ENCODE peak calls at places on chromosomes 5 and 9, in four cellular contexts. I is mesenchymal stem cell, P is kidney, R is stomach. K is an unnamed sample.

GRCh38 chr9:85741112-85741874 is 461 bp downstream of the AGTPBP1 start:
- DNase-seq in I (peak; percentile 65), R (peak; percentile 36), P (peak; percentile 89), K (peak; percentile 19)

GRCh38 chr9:121556580-121556979 is 56.9 kb upstream of the GGTA1 start:
- DNase-seq in R (peak; percentile 50), I (peak; percentile 95), P (no peak), K (peak; percentile 82)

GRCh38 chr5:149268928-149269557 is 2.6 kb upstream of the AFAP1L1 start:
- DNase-seq in I (peak; percentile 66), P (no peak), R (no peak), K (no peak)

GRCh38 chr9:95874303-95874988 is 1.0 kb upstream of the ERCC6L2 start:
- DNase-seq in R (no peak), P (no peak), I (no peak), K (no peak)

GRCh38 chr5:92599217-92599810 is 981.7 kb downstream of the NR2F1-AS1 start:
- DNase-seq in P (no peak), R (no peak), I (no peak), K (no peak)

GRCh38 chr9:68759981-68760673 is 55.1 kb downstream of the PIP5K1B start:
- DNase-seq in P (no peak), I (no peak), R (no peak), K (no peak)

GRCh38 chr9:77161966-77162365 is 15.4 kb upstream of the VPS13A start:
- DNase-seq in I (no peak), P (no peak), R (no peak), K (peak; percentile 28)

GRCh38 chr5:130836729-130837660 is 328.1 kb downstream of the HINT1 start:
- DNase-seq in P (no peak), R (no peak), I (peak; percentile 41), K (peak; percentile 20)

GRCh38 chr5:32020971-32021370 is 153.1 kb downstream of the GOLPH3 start:
- DNase-seq in R (no peak), I (no peak), P (no peak), K (no peak)

GRCh38 chr9:89448381-89448780 is 49.5 kb downstream of the SEMA4D start:
- DNase-seq in I (no peak), R (no peak), P (peak; percentile 51), K (no peak)

GRCh38 chr9:92293075-92293354 is 482 bp downstream of the IARS1 start:
- DNase-seq in I (no peak), P (no peak), R (no peak), K (no peak)

GRCh38 chr5:143442398-143442797 is 38.9 kb upstream of the NR3C1 start:
- DNase-seq in I (no peak), P (no peak), R (no peak), K (no peak)

DNA sequence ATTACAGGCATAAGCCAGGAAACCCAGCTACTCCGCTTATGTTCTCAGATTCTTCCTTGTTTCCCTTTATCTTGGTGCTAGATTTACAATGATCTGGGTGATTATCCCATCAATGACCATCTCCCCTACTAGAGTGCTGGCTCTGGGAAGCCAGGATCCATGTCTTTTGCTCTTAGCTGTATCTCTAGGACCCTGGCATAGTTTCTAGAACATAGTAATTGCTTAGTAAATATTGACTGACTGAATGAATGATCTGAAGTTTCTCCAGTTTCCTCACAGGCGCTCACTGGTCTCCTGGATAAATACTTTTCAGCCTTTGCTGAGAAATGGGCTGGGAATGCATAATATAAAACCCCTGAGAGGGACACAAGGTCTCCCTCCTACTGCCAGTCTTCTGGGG is 60.0 kb upstream of the KLF9 start:
- DNase-seq in I (no peak), P (no peak), R (no peak), K (no peak)
- H3K27ac ChIP-seq in I (no peak overlapping the region), P (peak overlapping the region; percentile 77), R (peak overlapping the region; percentile 83), K (no peak overlapping the region)

GRCh38 chr9:83572524-83572923 is 34.3 kb upstream of the FRMD3 start:
- DNase-seq in I (peak; percentile 51), P (no peak), R (no peak), K (no peak)
- H3K4me1 ChIP-seq in I (no peaks in the 10 kb centered on the region), P (no peaks in the 10 kb centered on the region), R (no peaks in the 10 kb centered on the region), K (no peaks in the 10 kb centered on the region)

GRCh38 chr5:78548216-78548615 is 100.4 kb downstream of the LHFPL2 start:
- DNase-seq in R (no peak), I (no peak), P (no peak), K (no peak)
- H3K27ac ChIP-seq in R (peak overlapping the region; percentile 83), I (no peak overlapping the region), P (peak overlapping the region; percentile 78), K (no peak overlapping the region)

GRCh38 chr5:138353550-138353893 is 1.0 kb downstream of the KDM3B start:
- DNase-seq in I (no peak), R (no peak), P (no peak), K (no peak)

GRCh38 chr5:138352071-138352721 is at the start of gene KDM3B:
- DNase-seq in R (peak; percentile 89), P (peak; percentile 93), I (peak; percentile 82), K (peak; percentile 69)

GRCh38 chr5:138354387-138354786 is 1.9 kb downstream of the KDM3B start:
- DNase-seq in R (no peak), I (no peak), P (no peak), K (no peak)

GRCh38 chr5:138352722-138353549 is 451 bp downstream of the KDM3B start:
- DNase-seq in I (peak; percentile 74), P (peak; percentile 91), R (peak; percentile 78), K (no peak)

GRCh38 chr5:138354926-138355378 is 2.5 kb downstream of the KDM3B start:
- DNase-seq in P (no peak), R (no peak), I (peak; percentile 78), K (peak; percentile 76)
- H3K4me1 ChIP-seq in P (no peaks in the 10 kb centered on the region), R (peaks cover 18% of the 10 kb centered on the region), I (peaks cover 1% of the 10 kb centered on the region), K (peaks cover 5% of the 10 kb centered on the region)

GRCh38 chr9:114084282-114085073 is 6.4 kb upstream of the AMBP start:
- DNase-seq in I (no peak), R (no peak), P (no peak), K (no peak)

GRCh38 chr9:114086009-114086408 is 7.9 kb upstream of the AMBP start:
- DNase-seq in P (peak; percentile 41), R (no peak), I (no peak), K (no peak)

GRCh38 chr9:114086607-114087006 is 8.5 kb upstream of the AMBP start:
- DNase-seq in I (no peak), R (no peak), P (peak; percentile 13), K (no peak)

GRCh38 chr9:114083693-114084092 is 5.6 kb upstream of the AMBP start:
- DNase-seq in P (no peak), I (no peak), R (no peak), K (no peak)

DNA sequence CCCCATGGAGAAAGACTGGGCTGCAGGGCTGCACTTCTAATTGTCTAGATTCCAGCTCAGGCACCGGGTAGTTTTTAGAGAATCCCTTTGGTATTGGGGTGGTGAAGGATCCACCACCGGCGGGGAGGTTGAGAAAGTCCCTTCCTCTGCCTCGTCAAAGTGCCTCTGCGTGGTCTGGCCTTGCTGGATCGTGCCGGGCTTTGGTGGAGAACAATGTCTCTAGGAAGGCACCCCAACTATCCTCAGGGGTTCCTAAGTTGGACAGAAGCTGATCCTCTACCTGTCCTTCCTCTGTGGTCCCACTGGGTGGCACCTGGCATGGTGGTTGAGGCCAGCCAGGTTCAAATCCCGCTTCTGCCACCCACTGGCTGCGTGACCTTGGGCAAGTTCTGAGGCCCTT is 7.3 kb upstream of the AMBP start:
- DNase-seq in P (peak; percentile 51), I (no peak), R (no peak), K (no peak)
- H3K27ac ChIP-seq in P (no peak overlapping the region), I (no peak overlapping the region), R (no peak overlapping the region), K (no peak overlapping the region)

DNA sequence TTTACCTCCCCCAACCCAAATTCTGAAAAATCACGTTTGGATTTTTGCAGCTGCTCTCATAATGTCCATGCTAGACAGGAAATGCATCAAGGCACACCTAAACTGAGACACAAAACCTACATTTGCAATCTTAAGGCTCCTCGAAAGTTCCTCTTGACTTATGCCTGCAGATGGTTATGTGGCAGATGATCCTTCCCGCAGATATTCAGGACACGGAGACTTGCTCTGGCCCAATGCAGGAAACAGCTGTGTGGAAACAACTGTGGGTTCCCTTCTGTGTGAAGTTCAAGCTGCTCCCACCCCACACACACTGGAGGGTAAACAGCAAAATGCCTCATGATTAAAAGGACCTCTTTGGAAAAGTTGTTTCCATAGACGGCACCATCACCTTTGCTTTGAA is 253.8 kb downstream of the EBF1 start:
- DNase-seq in I (no peak), R (no peak), P (no peak), K (no peak)
- H3K4me1 ChIP-seq in I (no peaks in the 10 kb centered on the region), R (no peaks in the 10 kb centered on the region), P (no peaks in the 10 kb centered on the region), K (no peaks in the 10 kb centered on the region)

DNA sequence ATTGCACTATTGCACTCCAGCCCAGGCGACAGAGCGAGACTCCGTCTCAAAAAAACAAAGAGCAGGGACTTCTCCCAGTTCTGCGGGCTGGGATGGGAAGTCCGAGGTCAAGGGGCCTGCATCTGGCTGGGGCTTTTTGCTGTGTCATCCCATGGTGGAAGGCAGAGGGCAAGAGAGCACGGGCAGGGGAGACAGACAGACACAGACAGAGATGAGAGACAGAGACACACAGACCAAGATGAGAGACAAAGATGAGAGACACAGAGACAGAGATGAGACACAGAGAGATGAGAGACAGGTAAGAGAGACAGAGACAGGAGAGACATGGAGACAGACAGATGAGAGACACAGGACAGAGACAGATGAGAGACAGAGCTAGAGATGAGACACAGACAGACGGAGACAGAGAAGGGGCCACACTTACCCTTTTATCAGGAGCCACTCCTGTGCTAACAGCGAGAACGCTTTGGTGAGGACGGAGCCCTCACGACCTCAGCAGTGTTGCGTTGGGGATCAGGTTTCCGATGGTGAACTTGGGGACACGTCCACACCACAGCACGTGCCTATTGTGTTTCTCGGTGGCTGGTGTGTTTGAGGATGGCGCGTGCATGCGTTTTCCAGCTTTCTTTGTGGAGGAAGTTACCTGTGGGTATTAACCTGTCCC is 8.9 kb upstream of the TOR4A start:
- DNase-seq in I (peak; percentile 91), P (peak; percentile 78), R (no peak), K (no peak)
- H3K27ac ChIP-seq in I (no peak overlapping the region), P (peak overlapping the region; percentile 61), R (peak overlapping the region; percentile 81), K (no peak overlapping the region)

GRCh38 chr5:141511771-141512325 is 23.0 kb downstream of the PCDHGC5 start:
- DNase-seq in I (no peak), R (no peak), P (no peak), K (no peak)

GRCh38 chr5:141510160-141510559 is 21.3 kb downstream of the PCDHGC5 start:
- DNase-seq in R (no peak), P (no peak), I (no peak), K (no peak)

GRCh38 chr5:141513021-141513626 is 24.2 kb downstream of the PCDHGC5 start:
- DNase-seq in I (peak; percentile 89), P (peak; percentile 80), R (no peak), K (peak; percentile 50)

GRCh38 chr5:141512390-141513020 is 23.6 kb downstream of the PCDHGC5 start:
- DNase-seq in R (peak; percentile 88), P (peak; percentile 90), I (peak; percentile 65), K (peak; percentile 52)

GRCh38 chr5:141510850-141511718 is 22.2 kb downstream of the PCDHGC5 start:
- DNase-seq in I (no peak), P (no peak), R (no peak), K (no peak)
- H3K4me1 ChIP-seq in I (peaks cover 62% of the 10 kb centered on the region), P (peaks cover 16% of the 10 kb centered on the region), R (peaks cover 48% of the 10 kb centered on the region), K (peaks cover 32% of the 10 kb centered on the region)